ENCODE peak calls at places on chromosomes 11 and 22, in six cellular contexts. E is lower leg skin, X is IMR-90, O is esophagus squamous epithelium, W is uterus, A is ovary. V is an unnamed sample.

GRCh38 chr22:46075764-46076531 is 74.4 kb upstream of the PPARA start:
- DNase-seq in E (peak), W (peak), A (no peak), X (no peak), O (no peak), V (peak)

GRCh38 chr22:41362615-41363014 is 19.1 kb upstream of the TEF start:
- DNase-seq in X (no peak), A (no peak), O (no peak), E (no peak), W (no peak), V (no peak)

GRCh38 chr11:1345752-1346513 is 36.5 kb upstream of the TOLLIP start:
- DNase-seq in W (no peak), O (no peak), A (peak), X (no peak), E (peak), V (no peak)

GRCh38 chr22:29765905-29766631 is 739 bp downstream of the ZMAT5 start:
- DNase-seq in W (no peak), X (no peak), A (no peak), E (no peak), O (no peak), V (peak)

GRCh38 chr11:119056397-119056999 is 507 bp downstream of the HYOU1 start:
- DNase-seq in O (no peak), E (peak), A (peak), X (peak), W (no peak), V (peak)

GRCh38 chr11:111720801-111721494 is 45.2 kb downstream of the PPP2R1B start:
- DNase-seq in W (no peak), X (no peak), O (no peak), A (no peak), E (no peak), V (no peak)

GRCh38 chr11:20205807-20206206 is 45.5 kb upstream of the DBX1 start:
- DNase-seq in W (no peak), A (no peak), X (no peak), O (no peak), E (no peak), V (no peak)

GRCh38 chr22:24753919-24754318 is 20.6 kb downstream of the PIWIL3 start:
- DNase-seq in E (no peak), W (no peak), A (no peak), X (no peak), O (no peak), V (no peak)

GRCh38 chr11:69702239-69702668 is 1.6 kb downstream of the FGF19 start:
- DNase-seq in O (no peak), E (no peak), X (no peak), A (no peak), W (no peak), V (no peak)

GRCh38 chr22:49052023-49052538 is 775.6 kb downstream of the BRD1 start:
- DNase-seq in O (no peak), W (no peak), X (no peak), A (no peak), E (no peak), V (no peak)

GRCh38 chr11:119635041-119635745 is 93.8 kb downstream of the NECTIN1 start:
- DNase-seq in E (no peak), O (no peak), A (no peak), W (no peak), X (no peak), V (no peak)

GRCh38 chr11:94938399-94939055 is 34.8 kb downstream of the CWC15 start:
- DNase-seq in E (peak), W (peak), O (no peak), A (no peak), X (peak), V (no peak)

GRCh38 chr11:15903246-15903645 is 453.1 kb downstream of the SOX6 start:
- DNase-seq in W (no peak), A (no peak), O (no peak), X (no peak), E (no peak), V (no peak)

GRCh38 chr22:22168941-22169867 is 75.4 kb upstream of the VPREB1 start:
- DNase-seq in W (no peak), O (no peak), E (no peak), A (no peak), X (no peak), V (no peak)

GRCh38 chr22:28883917-28884753 is 763 bp downstream of the ZNRF3 start:
- DNase-seq in A (peak), E (peak), X (peak), O (no peak), W (peak), V (peak)

GRCh38 chr11:77994434-77995362 is at the start of gene INTS4:
- DNase-seq in X (peak), O (peak), A (peak), W (peak), E (peak), V (peak)
- TF ChIP-seq POLR2A in X (peak), O (no peak), A (peak), W (peak), E (no peak), V (peak)

GRCh38 chr11:67376873-67377808 is 3.7 kb upstream of the CLCF1 start:
- DNase-seq in X (no peak), W (peak), A (no peak), E (no peak), O (no peak), V (no peak)

GRCh38 chr11:67374571-67375276 is 1.3 kb upstream of the CLCF1 start:
- DNase-seq in E (no peak), X (no peak), A (no peak), W (peak), O (no peak), V (no peak)

GRCh38 chr11:67376022-67376386 is 2.6 kb upstream of the CLCF1 start:
- DNase-seq in O (no peak), E (no peak), W (no peak), X (no peak), A (no peak), V (no peak)

GRCh38 chr11:67375320-67376021 is 2.1 kb upstream of the CLCF1 start:
- DNase-seq in W (peak), X (no peak), A (no peak), O (no peak), E (no peak), V (no peak)

GRCh38 chr11:67376421-67376820 is 3.0 kb upstream of the CLCF1 start:
- DNase-seq in E (no peak), W (no peak), O (no peak), X (no peak), A (no peak), V (no peak)
- H3K4me3 ChIP-seq in E (no peak), W (no peak), O (no peak), X (no peak), A (no peak), V (no peak)

DNA sequence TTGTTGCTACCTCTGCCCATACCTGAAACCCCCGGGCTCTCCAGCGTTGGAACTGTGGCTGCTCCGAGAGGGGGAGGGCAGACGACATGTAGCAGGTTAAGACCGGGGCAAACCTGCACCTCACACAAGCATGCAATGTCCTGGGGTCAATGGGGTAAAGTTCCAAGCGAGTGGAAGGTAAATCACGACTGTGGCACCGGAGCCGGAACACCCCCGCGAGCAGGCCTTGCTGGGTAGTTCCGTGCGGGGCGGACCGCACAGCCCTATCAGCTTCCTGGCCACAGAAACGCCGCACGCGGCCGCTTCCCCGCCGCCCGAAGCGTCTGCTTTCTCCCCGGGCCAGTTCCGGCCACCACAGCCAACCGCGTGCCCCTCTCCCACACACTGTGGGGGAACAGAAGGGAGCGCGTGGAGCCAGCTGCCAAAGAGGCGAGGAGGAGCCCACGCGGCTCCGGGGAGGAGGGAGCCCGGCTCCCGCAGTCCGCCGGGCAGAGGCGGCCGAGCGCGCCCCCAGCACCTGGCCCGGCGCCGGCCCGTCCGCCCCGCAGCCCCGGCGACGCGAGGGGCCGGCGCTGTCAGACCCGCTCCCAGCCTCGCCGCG is 1.6 kb downstream of the SPTBN2 start:
- DNase-seq in O (no peak), E (peak), W (peak), A (peak), X (peak), V (peak)
- TF ChIP-seq POLR2A in O (no peak), E (no peak), W (no peak), A (no peak), X (no peak), V (no peak)

GRCh38 chr11:32434116-32434386 is 1.3 kb downstream of the WT1 start:
- DNase-seq in X (no peak), A (no peak), O (no peak), W (no peak), E (no peak), V (no peak)
- H3K4me3 ChIP-seq in X (no peak), A (peak), O (peak), W (peak), E (no peak), V (peak)

DNA sequence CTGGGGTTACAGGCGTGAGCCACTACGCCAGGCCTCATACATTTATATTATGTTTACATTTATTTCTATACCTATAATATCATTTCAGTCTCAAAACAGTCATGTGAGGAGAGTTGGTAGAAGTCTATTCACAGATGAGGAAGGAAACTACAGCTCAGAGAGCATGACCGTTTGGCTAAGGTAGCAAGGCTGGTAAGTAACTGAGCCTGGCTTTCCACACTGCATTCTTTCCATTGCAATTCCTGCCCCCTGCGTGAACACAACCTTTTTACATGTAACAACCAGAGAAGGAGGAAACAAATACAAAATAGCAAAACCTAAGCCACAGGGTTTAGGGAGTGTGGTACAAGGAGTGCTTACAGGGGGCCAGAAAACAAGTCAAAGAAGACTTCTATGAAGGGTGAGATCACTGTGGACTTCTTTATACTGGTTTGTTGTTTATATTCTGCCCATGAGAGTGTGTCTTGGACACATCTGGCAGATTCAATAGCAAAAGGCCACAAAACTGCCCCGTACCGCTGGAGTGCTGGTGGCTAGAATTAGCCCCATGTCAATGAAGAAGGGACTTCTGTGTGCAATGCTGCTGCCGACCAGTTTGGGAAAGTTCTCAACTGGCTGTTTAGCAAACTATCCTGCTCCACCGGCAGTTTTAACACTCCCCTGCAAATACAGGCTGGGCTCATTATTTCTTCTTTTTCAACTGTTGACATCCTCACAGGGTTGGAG is 19.0 kb downstream of the MICAL3 start:
- DNase-seq in W (no peak), A (no peak), E (peak), O (no peak), X (no peak), V (no peak)
- TF ChIP-seq POLR2A in W (no peak), A (no peak), E (no peak), O (no peak), X (no peak), V (no peak)

GRCh38 chr11:73661035-73661628 is 14.8 kb downstream of the PLEKHB1 start:
- DNase-seq in A (peak), X (peak), E (peak), O (peak), W (peak), V (peak)
- H3K4me3 ChIP-seq in A (peak), X (peak), E (no peak), O (peak), W (peak), V (no peak)

GRCh38 chr22:37243402-37244113 is 511 bp downstream of the RAC2 start:
- DNase-seq in A (no peak), E (no peak), W (no peak), O (no peak), X (no peak), V (no peak)

GRCh38 chr22:37244114-37244921 is at the start of gene RAC2:
- DNase-seq in A (no peak), E (peak), W (peak), X (peak), O (peak), V (peak)

GRCh38 chr22:37241351-37242142 is 2.5 kb downstream of the RAC2 start:
- DNase-seq in W (no peak), A (no peak), E (no peak), O (no peak), X (no peak), V (peak)

GRCh38 chr22:37240941-37241320 is 3.1 kb downstream of the RAC2 start:
- DNase-seq in X (no peak), A (no peak), E (no peak), O (no peak), W (no peak), V (no peak)

GRCh38 chr22:37242395-37242918 is 1.6 kb downstream of the RAC2 start:
- DNase-seq in W (no peak), E (peak), O (peak), X (peak), A (no peak), V (peak)
- TF ChIP-seq POLR2A in W (no peak), E (no peak), O (peak), X (no peak), A (no peak), V (no peak)

GRCh38 chr11:117180661-117181585 is 2.4 kb downstream of the SIDT2 start:
- DNase-seq in A (peak), W (peak), O (peak), E (peak), X (peak), V (peak)
- H3K4me3 ChIP-seq in A (no peak), W (no peak), O (peak), E (no peak), X (no peak), V (peak)

DNA sequence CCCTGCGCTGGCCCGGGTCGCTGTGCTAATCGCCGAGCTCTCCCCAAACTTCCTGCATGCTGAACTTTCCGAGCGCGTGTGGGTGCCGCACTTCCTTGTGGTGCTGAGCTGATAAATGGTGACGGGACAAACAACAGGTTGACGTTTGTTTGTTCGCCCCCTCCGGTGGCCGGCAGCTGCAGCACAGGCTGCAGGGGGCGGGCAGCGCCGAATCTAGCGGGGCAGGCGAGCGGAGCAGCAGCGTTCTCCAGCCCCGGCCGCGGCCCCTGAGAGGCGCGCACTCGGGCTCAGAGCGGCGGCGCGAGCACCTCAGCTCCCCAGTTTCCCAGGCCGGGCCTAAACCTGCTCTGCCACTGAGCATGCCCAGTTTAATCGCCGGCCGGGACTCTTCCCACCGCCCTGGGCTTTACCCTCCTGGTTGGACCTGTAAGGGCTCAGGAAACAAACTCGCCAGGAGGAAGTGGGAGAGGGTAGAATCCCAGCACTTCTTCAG is at the start of gene PDGFD:
- DNase-seq in O (no peak), A (peak), W (peak), E (peak), X (peak), V (peak)
- TF ChIP-seq POLR2A in O (no peak), A (peak), W (no peak), E (no peak), X (no peak), V (no peak)

GRCh38 chr11:73755670-73756069 is 5.2 kb downstream of the RAB6A start:
- DNase-seq in W (no peak), O (no peak), A (no peak), X (no peak), E (no peak), V (no peak)

GRCh38 chr11:73752903-73753302 is 8.0 kb downstream of the RAB6A start:
- DNase-seq in X (no peak), A (no peak), O (no peak), W (no peak), E (no peak), V (no peak)

GRCh38 chr11:73757598-73757997 is 3.3 kb downstream of the RAB6A start:
- DNase-seq in E (no peak), W (no peak), X (no peak), A (no peak), O (no peak), V (no peak)

GRCh38 chr11:73752216-73752867 is 8.5 kb downstream of the RAB6A start:
- DNase-seq in E (no peak), A (peak), W (no peak), X (no peak), O (no peak), V (no peak)

DNA sequence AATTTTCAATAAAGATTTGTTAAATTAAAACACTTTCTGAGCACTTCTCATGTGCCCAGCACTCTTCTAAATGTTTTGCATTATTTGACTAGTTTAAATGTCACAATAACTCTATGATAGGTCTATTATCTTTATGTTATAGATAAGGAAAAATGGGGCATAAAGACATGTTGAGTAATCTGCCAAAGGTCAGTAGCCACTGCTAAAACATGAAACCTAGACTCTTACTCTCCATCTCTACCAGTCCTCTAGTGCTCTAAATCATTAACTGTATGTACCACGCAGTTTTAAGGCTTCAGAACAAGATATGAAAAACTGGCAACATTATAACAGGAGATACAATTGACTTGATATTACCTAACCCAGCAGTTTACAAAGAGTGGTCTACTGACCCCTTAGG is 6.9 kb downstream of the RAB6A start:
- DNase-seq in A (no peak), W (no peak), X (no peak), O (no peak), E (no peak), V (no peak)
- H3K4me3 ChIP-seq in A (no peak), W (no peak), X (no peak), O (no peak), E (no peak), V (no peak)

V was measured in transverse colon.